ENCODE peak calls at places on chromosomes 12 and 14, in four cellular contexts. One of them, this sample, is unnamed.

GRCh38 chr12:7555752-7556151 is 52.2 kb upstream of the CD163 start:
- DNase-seq in HFFc6: peak
- DNase-seq in left ventricle myocardium inferior: no peak
- DNase-seq in left ventricle myocardium superior: no peak
- DNase-seq in this sample: no peak

GRCh38 chr14:99718031-99718810 is 34.1 kb downstream of the CYP46A1 start:
- DNase-seq in HFFc6: no peak
- DNase-seq in left ventricle myocardium inferior: no peak
- DNase-seq in left ventricle myocardium superior: no peak
- DNase-seq in this sample: peak

GRCh38 chr12:117155278-117156060 is 34.8 kb downstream of the FBXO21 start:
- DNase-seq in HFFc6: peak
- DNase-seq in left ventricle myocardium inferior: peak
- DNase-seq in left ventricle myocardium superior: peak
- DNase-seq in this sample: peak

GRCh38 chr12:46152456-46152855 is 116.4 kb downstream of the SLC38A1 start:
- DNase-seq in HFFc6: no peak
- DNase-seq in left ventricle myocardium inferior: no peak
- DNase-seq in left ventricle myocardium superior: no peak
- DNase-seq in this sample: no peak

GRCh38 chr14:20801726-20802125 is 918 bp downstream of the RNASE1 start:
- DNase-seq in HFFc6: no peak
- DNase-seq in left ventricle myocardium inferior: peak
- DNase-seq in left ventricle myocardium superior: peak
- DNase-seq in this sample: peak

GRCh38 chr12:34405286-34406227 is 383.3 kb downstream of the ALG10 start:
- DNase-seq in HFFc6: no peak
- DNase-seq in left ventricle myocardium inferior: peak
- DNase-seq in left ventricle myocardium superior: peak
- DNase-seq in this sample: peak

GRCh38 chr12:104740668-104741067 is 217.4 kb downstream of the SLC41A2 start:
- DNase-seq in HFFc6: no peak
- DNase-seq in left ventricle myocardium inferior: no peak
- DNase-seq in left ventricle myocardium superior: no peak
- DNase-seq in this sample: no peak

GRCh38 chr12:2537868-2538541 is 256.8 kb upstream of the FKBP4 start:
- DNase-seq in HFFc6: no peak
- DNase-seq in left ventricle myocardium inferior: no peak
- DNase-seq in left ventricle myocardium superior: no peak
- DNase-seq in this sample: no peak

GRCh38 chr14:59362533-59362932 is 102.6 kb downstream of the GPR135 start:
- DNase-seq in HFFc6: no peak
- DNase-seq in left ventricle myocardium inferior: no peak
- DNase-seq in left ventricle myocardium superior: no peak
- DNase-seq in this sample: no peak

GRCh38 chr12:34604227-34604626 is 581.9 kb downstream of the ALG10 start:
- DNase-seq in HFFc6: no peak
- DNase-seq in left ventricle myocardium inferior: no peak
- DNase-seq in left ventricle myocardium superior: no peak
- DNase-seq in this sample: peak

GRCh38 chr12:55996201-55996714 is 818 bp upstream of the SUOX start:
- DNase-seq in HFFc6: peak
- DNase-seq in left ventricle myocardium inferior: no peak
- DNase-seq in left ventricle myocardium superior: no peak
- DNase-seq in this sample: no peak

GRCh38 chr12:1598757-1599156 is 4.4 kb upstream of the FBXL14 start:
- DNase-seq in HFFc6: no peak
- DNase-seq in left ventricle myocardium inferior: no peak
- DNase-seq in left ventricle myocardium superior: no peak
- DNase-seq in this sample: no peak

GRCh38 chr14:103033744-103034143 is 23.6 kb downstream of the CDC42BPB start:
- DNase-seq in HFFc6: no peak
- DNase-seq in left ventricle myocardium inferior: no peak
- DNase-seq in left ventricle myocardium superior: no peak
- DNase-seq in this sample: no peak

GRCh38 chr14:90397401-90398314 is 829 bp downstream of the CALM1 start:
- DNase-seq in HFFc6: peak
- DNase-seq in left ventricle myocardium inferior: peak
- DNase-seq in left ventricle myocardium superior: peak
- DNase-seq in this sample: peak

GRCh38 chr14:96146131-96146771 is 58.4 kb upstream of the BDKRB2 start:
- DNase-seq in HFFc6: peak
- DNase-seq in left ventricle myocardium inferior: no peak
- DNase-seq in left ventricle myocardium superior: no peak
- DNase-seq in this sample: no peak

GRCh38 chr14:53793790-53794560 is 162.7 kb downstream of the BMP4 start:
- DNase-seq in HFFc6: no peak
- DNase-seq in left ventricle myocardium inferior: peak
- DNase-seq in left ventricle myocardium superior: peak
- DNase-seq in this sample: no peak

GRCh38 chr14:24312736-24313507 is 1.6 kb downstream of the LTB4R start:
- DNase-seq in HFFc6: no peak
- DNase-seq in left ventricle myocardium inferior: no peak
- DNase-seq in left ventricle myocardium superior: no peak
- DNase-seq in this sample: peak

GRCh38 chr14:53943751-53944083 is 12.9 kb downstream of the BMP4 start:
- DNase-seq in HFFc6: no peak
- DNase-seq in left ventricle myocardium inferior: no peak
- DNase-seq in left ventricle myocardium superior: no peak
- DNase-seq in this sample: no peak

GRCh38 chr14:32077081-32078029 is at the start of gene ARHGAP5:
- DNase-seq in HFFc6: peak
- DNase-seq in left ventricle myocardium inferior: no peak
- DNase-seq in left ventricle myocardium superior: no peak
- DNase-seq in this sample: no peak

GRCh38 chr12:51185171-51185717 is 12.3 kb upstream of the TFCP2 start:
- DNase-seq in HFFc6: no peak
- DNase-seq in left ventricle myocardium inferior: no peak
- DNase-seq in left ventricle myocardium superior: no peak
- DNase-seq in this sample: no peak

GRCh38 chr14:70934502-70935134 is 27.4 kb downstream of the PCNX1 start:
- DNase-seq in HFFc6: peak
- DNase-seq in left ventricle myocardium inferior: no peak
- DNase-seq in left ventricle myocardium superior: no peak
- DNase-seq in this sample: no peak

GRCh38 chr12:8816448-8816847 is 6.0 kb upstream of the A2ML1 start:
- DNase-seq in HFFc6: no peak
- DNase-seq in left ventricle myocardium inferior: no peak
- DNase-seq in left ventricle myocardium superior: no peak
- DNase-seq in this sample: no peak

This sample was measured in lower lobe of right lung.